ENCODE peak calls at places on chromosomes 16 and 17, in eight cellular contexts. V is NCI-H1930, Q is suprapubic skin, Z is Karpas-422, E is adrenal gland, S is heart right ventricle, I is AG04449, P is NCI-H1048. R is an unnamed sample.

GRCh38 chr17:16283705-16284104 is 66.7 kb downstream of the PIGL start:
- DNase-seq in Z (no peak), I (no peak), V (no peak), E (no peak), P (no peak), Q (no peak), S (no peak), R (no peak)

GRCh38 chr17:32498362-32498761 is 11.6 kb downstream of the CDK5R1 start:
- DNase-seq in Q (no peak), P (no peak), E (no peak), I (no peak), S (no peak), V (no peak), Z (no peak), R (no peak)

GRCh38 chr17:6567528-6568185 is 11.3 kb upstream of the PITPNM3 start:
- DNase-seq in P (no peak), S (no peak), E (peak), I (no peak), Z (no peak), Q (peak), V (peak), R (no peak)

GRCh38 chr17:47654991-47655390 is 5.3 kb downstream of the KPNB1 start:
- DNase-seq in Q (no peak), V (no peak), I (no peak), S (peak), E (no peak), Z (no peak), P (no peak), R (no peak)

GRCh38 chr17:19502517-19502916 is 31.1 kb upstream of the SLC47A1 start:
- DNase-seq in Q (no peak), V (no peak), I (no peak), P (no peak), Z (no peak), E (no peak), S (no peak), R (peak)

GRCh38 chr17:4945176-4945943 is 3.0 kb downstream of the PFN1 start:
- DNase-seq in I (peak), P (no peak), Q (peak), E (peak), S (peak), V (no peak), Z (peak), R (peak)

GRCh38 chr16:11706180-11706742 is 36.4 kb downstream of the TXNDC11 start:
- DNase-seq in Z (peak), I (no peak), V (no peak), E (no peak), Q (no peak), S (peak), P (no peak), R (no peak)

GRCh38 chr16:57289391-57290257 is 5.2 kb upstream of the PLLP start:
- DNase-seq in Z (no peak), I (no peak), S (no peak), P (no peak), V (no peak), Q (no peak), E (no peak), R (no peak)

GRCh38 chr16:69407702-69408323 is 16.6 kb upstream of the CYB5B start:
- DNase-seq in P (no peak), Z (no peak), I (no peak), E (no peak), V (no peak), Q (no peak), S (no peak), R (no peak)

GRCh38 chr16:56532714-56533113 is 12.9 kb upstream of the BBS2 start:
- DNase-seq in P (no peak), Q (no peak), I (no peak), Z (no peak), S (no peak), E (no peak), V (no peak), R (no peak)

GRCh38 chr16:85673529-85674417 is 15.0 kb downstream of the GINS2 start:
- DNase-seq in V (no peak), S (peak), Z (no peak), Q (no peak), E (peak), I (no peak), P (no peak), R (no peak)

GRCh38 chr17:34598161-34598776 is 18.9 kb downstream of the TMEM132E start:
- DNase-seq in Z (no peak), E (no peak), I (no peak), V (peak), S (no peak), Q (no peak), P (no peak), R (no peak)

GRCh38 chr16:19912445-19913305 is 28.0 kb upstream of the GPRC5B start:
- DNase-seq in I (no peak), P (no peak), V (no peak), Q (no peak), S (no peak), Z (no peak), E (no peak), R (no peak)

GRCh38 chr17:79305831-79306687 is 231.4 kb downstream of the ENGASE start:
- DNase-seq in P (no peak), E (peak), Q (no peak), I (no peak), S (peak), V (no peak), Z (no peak), R (no peak)

GRCh38 chr17:19262650-19263620 is 25.8 kb downstream of the EPN2 start:
- DNase-seq in E (no peak), V (no peak), Z (no peak), Q (no peak), S (no peak), I (no peak), P (no peak), R (no peak)

GRCh38 chr16:73023752-73024570 is 24.0 kb downstream of the ZFHX3 start:
- DNase-seq in Z (no peak), Q (no peak), V (no peak), E (no peak), P (no peak), I (no peak), S (no peak), R (no peak)

GRCh38 chr16:12767897-12768296 is 35.8 kb downstream of the CPPED1 start:
- DNase-seq in P (no peak), S (no peak), V (no peak), Z (no peak), Q (no peak), E (no peak), I (no peak), R (no peak)

GRCh38 chr17:7688808-7689316 is 585 bp downstream of the WRAP53 start:
- DNase-seq in Q (no peak), Z (no peak), I (no peak), P (no peak), S (no peak), V (no peak), E (peak), R (no peak)

GRCh38 chr17:64787255-64787920 is 125.3 kb upstream of the SMURF2 start:
- DNase-seq in Z (no peak), E (no peak), V (no peak), Q (peak), P (no peak), S (no peak), I (no peak), R (no peak)

GRCh38 chr16:53415504-53415903 is 18.8 kb upstream of the RBL2 start:
- DNase-seq in P (no peak), E (no peak), Q (no peak), Z (no peak), I (no peak), V (no peak), S (no peak), R (no peak)

GRCh38 chr17:7951143-7951792 is 19.3 kb downstream of the CNTROB start:
- DNase-seq in Z (no peak), V (no peak), Q (no peak), P (no peak), I (no peak), E (no peak), S (no peak), R (no peak)

GRCh38 chr17:9925457-9925856 is 20.4 kb upstream of the RCVRN start:
- DNase-seq in S (no peak), Q (no peak), Z (no peak), I (no peak), E (no peak), P (no peak), V (no peak), R (no peak)

GRCh38 chr16:82671743-82672142 is 45.0 kb downstream of the CDH13 start:
- DNase-seq in V (no peak), P (no peak), S (no peak), Q (no peak), E (no peak), Z (peak), I (no peak), R (no peak)

GRCh38 chr17:72122668-72123495 is 2.1 kb downstream of the SOX9 start:
- DNase-seq in P (no peak), Q (peak), V (no peak), I (no peak), S (no peak), Z (no peak), E (no peak), R (no peak)

GRCh38 chr16:12976491-12976890 is 75.1 kb downstream of the SHISA9 start:
- DNase-seq in Z (no peak), S (no peak), Q (no peak), P (no peak), I (no peak), E (no peak), V (no peak), R (no peak)